ENCODE peak calls at places on chromosomes 3 and 15, in eight cellular contexts. K is CD8-positive, alpha-beta memory T cell; G is kidney; L is SK-N-SH; O is PC-3; X is stomach; W is uterus; Z is effector memory CD4-positive, alpha-beta T cell. R is an unnamed sample. For H3K36me3, the result is how much of the 10 kb centered on the place peaks cover.

GRCh38 chr15:90200534-90201139 is 493 bp upstream of the SEMA4B start:
- DNase-seq in K (no peak), G (peak), L (no peak), O (no peak), X (no peak), W (no peak), Z (no peak), R (no peak)

GRCh38 chr15:35603298-35603697 is 57.3 kb upstream of the DPH6 start:
- DNase-seq in K (no peak), G (no peak), L (no peak), O (peak), X (no peak), W (no peak), Z (no peak), R (no peak)

GRCh38 chr3:155656466-155656865 is 88.4 kb downstream of the PLCH1 start:
- DNase-seq in K (no peak), G (no peak), L (no peak), O (no peak), X (no peak), W (no peak), Z (no peak), R (no peak)

GRCh38 chr15:63606333-63606732 is 9.1 kb downstream of the FBXL22 start:
- DNase-seq in K (no peak), G (no peak), L (no peak), O (no peak), X (no peak), W (no peak), Z (no peak), R (no peak)

GRCh38 chr3:196620228-196620627 is 19.3 kb upstream of the NRROS start:
- DNase-seq in K (no peak), G (no peak), L (no peak), O (no peak), X (no peak), W (no peak), Z (no peak), R (no peak)

GRCh38 chr15:68494573-68495105 is 62.7 kb upstream of the ITGA11 start:
- DNase-seq in K (no peak), G (no peak), L (no peak), O (no peak), X (no peak), W (peak), Z (no peak), R (no peak)

GRCh38 chr15:84818221-84819131 is 1.3 kb downstream of the ALPK3 start:
- DNase-seq in K (peak), G (no peak), L (peak), O (peak), X (no peak), W (no peak), Z (no peak), R (no peak)

GRCh38 chr15:77624868-77625267 is 7.8 kb downstream of the LINGO1 start:
- DNase-seq in K (no peak), G (no peak), L (peak), O (no peak), X (no peak), W (no peak), Z (no peak), R (no peak)

GRCh38 chr3:173733029-173733652 is 335.6 kb downstream of the NLGN1 start:
- DNase-seq in K (no peak), G (no peak), L (peak), O (peak), X (no peak), W (no peak), Z (no peak), R (no peak)

GRCh38 chr3:138933068-138933668 is 13.8 kb downstream of the FOXL2 start:
- DNase-seq in K (no peak), G (no peak), L (no peak), O (no peak), X (no peak), W (no peak), Z (no peak), R (no peak)

GRCh38 chr15:48647963-48648362 is 2.5 kb upstream of the FBN1 start:
- DNase-seq in K (no peak), G (no peak), L (peak), O (peak), X (no peak), W (no peak), Z (no peak), R (no peak)

GRCh38 chr3:43399034-43399433 is 112.7 kb downstream of the SNRK start:
- DNase-seq in K (no peak), G (no peak), L (no peak), O (no peak), X (no peak), W (no peak), Z (no peak), R (no peak)

GRCh38 chr15:89836255-89837133 is 21.8 kb upstream of the ANPEP start:
- DNase-seq in K (no peak), G (no peak), L (no peak), O (peak), X (no peak), W (no peak), Z (no peak), R (no peak)

GRCh38 chr15:65101418-65101890 is 13.5 kb downstream of the UBAP1L start:
- DNase-seq in K (peak), G (no peak), L (peak), O (peak), X (peak), W (peak), Z (no peak), R (peak)

GRCh38 chr15:27774191-27774590 is 324.9 kb downstream of the OCA2 start:
- DNase-seq in K (no peak), G (no peak), L (no peak), O (no peak), X (no peak), W (no peak), Z (no peak), R (no peak)

GRCh38 chr3:131174752-131175151 is 148.1 kb downstream of the NEK11 start:
- DNase-seq in K (peak), G (no peak), L (no peak), O (peak), X (no peak), W (no peak), Z (no peak), R (no peak)

GRCh38 chr3:97713634-97714033 is 50.9 kb upstream of the ARL6 start:
- DNase-seq in K (no peak), G (no peak), L (peak), O (no peak), X (no peak), W (no peak), Z (no peak), R (no peak)

GRCh38 chr3:20046556-20046955 is 6.3 kb downstream of the KAT2B start:
- DNase-seq in K (no peak), G (no peak), L (no peak), O (no peak), X (no peak), W (no peak), Z (no peak), R (no peak)

GRCh38 chr3:20047940-20048339 is 7.7 kb downstream of the KAT2B start:
- DNase-seq in K (no peak), G (no peak), L (no peak), O (no peak), X (no peak), W (no peak), Z (no peak), R (no peak)

GRCh38 chr3:20047341-20047779 is 7.1 kb downstream of the KAT2B start:
- DNase-seq in K (no peak), G (no peak), L (no peak), O (peak), X (no peak), W (no peak), Z (no peak), R (no peak)

GRCh38 chr3:20051123-20051806 is 11.0 kb downstream of the KAT2B start:
- DNase-seq in K (no peak), G (no peak), L (no peak), O (no peak), X (no peak), W (no peak), Z (no peak), R (no peak)

DNA sequence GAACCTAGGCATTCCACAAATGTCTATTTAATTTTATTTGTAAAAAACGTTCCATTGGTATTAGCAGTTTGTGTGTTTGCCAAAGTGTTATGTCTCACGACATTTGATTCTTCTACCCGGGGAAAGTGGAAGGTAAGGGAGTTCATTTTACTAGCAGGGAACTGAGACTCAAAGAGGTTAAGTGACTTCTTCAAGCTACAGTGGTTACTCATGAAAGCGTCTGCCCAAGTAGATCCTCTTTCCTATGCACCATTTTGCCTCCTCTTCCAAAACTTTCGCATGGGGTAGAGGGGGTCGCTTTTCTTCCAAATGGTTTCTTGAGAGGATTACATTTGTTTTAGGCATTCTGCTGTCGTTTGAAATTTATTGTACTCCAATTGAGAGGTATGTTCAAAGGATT is 9.0 kb downstream of the KAT2B start:
- DNase-seq in K (no peak), G (no peak), L (no peak), O (no peak), X (no peak), W (no peak), Z (no peak), R (no peak)
- H3K36me3 ChIP-seq in K (under half), G (under half), L (under half), O (under half), X (under half), W (under half), Z (under half), R (under half)

DNA sequence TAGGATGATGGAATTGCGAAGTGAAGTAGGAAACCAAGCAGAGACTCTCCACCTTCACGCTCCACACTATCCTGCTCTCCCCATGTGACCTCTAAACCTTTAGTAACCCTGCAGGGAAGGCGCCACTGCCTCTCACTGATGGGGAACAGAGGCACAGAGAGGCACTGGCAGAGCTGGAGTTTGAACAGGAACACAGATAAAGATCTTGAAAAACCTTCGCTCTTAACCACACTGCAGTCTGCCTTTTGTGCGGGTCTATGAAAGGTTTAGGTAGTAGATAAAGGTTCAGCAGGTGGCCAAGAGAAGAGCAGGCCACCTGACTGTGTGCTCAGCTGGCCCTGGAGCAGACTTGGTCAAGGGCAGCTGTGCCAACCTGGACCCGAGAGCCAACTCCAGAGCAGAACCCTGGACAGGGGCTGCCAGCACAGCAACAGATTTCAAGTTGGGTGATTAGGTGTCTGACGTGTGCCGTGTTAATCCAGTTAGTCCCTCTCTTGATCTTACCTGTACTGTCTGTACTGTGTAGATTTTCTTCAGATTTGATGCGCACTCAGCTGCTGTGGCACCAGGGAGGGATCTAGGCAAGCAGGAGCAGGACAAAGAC is 15.2 kb downstream of the EIF4E3 start:
- DNase-seq in K (no peak), G (no peak), L (no peak), O (no peak), X (no peak), W (no peak), Z (no peak), R (peak)
- H3K27ac ChIP-seq in K (no peak), G (no peak), L (no peak), O (no peak), X (no peak), W (no peak), Z (no peak), R (no peak)

GRCh38 chr3:16455001-16455400 is 58.5 kb downstream of the RFTN1 start:
- DNase-seq in K (no peak), G (no peak), L (no peak), O (no peak), X (no peak), W (peak), Z (no peak), R (no peak)
- H3K36me3 ChIP-seq in K (under half), G (under half), L (under half), O (under half), X (under half), W (under half), Z (under half), R (under half)

GRCh38 chr3:36903119-36903882 is 41.6 kb downstream of the TRANK1 start:
- DNase-seq in K (no peak), G (no peak), L (peak), O (no peak), X (no peak), W (no peak), Z (peak), R (no peak)
- H3K27ac ChIP-seq in K (no peak), G (no peak), L (no peak), O (no peak), X (no peak), W (no peak), Z (peak), R (no peak)